ENCODE peak calls at places on chromosome 9, in four cellular contexts. P is Karpas-422, R is SJSA1, V is tibial artery. N is an unnamed sample. For H3K4me1 and H3K27me3, the result is how much of the 10 kb centered on the place peaks cover.

GRCh38 chr9:121269030-121269887 is 1.3 kb downstream of the GSN start:
- DNase-seq in P (no peak), R (peak), V (peak), N (no peak)

GRCh38 chr9:137753192-137753765 is 124.3 kb upstream of the CACNA1B start:
- DNase-seq in P (no peak), R (no peak), V (no peak), N (no peak)

GRCh38 chr9:130143974-130144373 is 28.2 kb upstream of the NCS1 start:
- DNase-seq in P (no peak), R (peak), V (no peak), N (peak)

GRCh38 chr9:88462191-88462590 is 72.8 kb upstream of the NXNL2 start:
- DNase-seq in P (no peak), R (no peak), V (no peak), N (no peak)

GRCh38 chr9:22427226-22427880 is 19.3 kb upstream of the DMRTA1 start:
- DNase-seq in P (no peak), R (no peak), V (no peak), N (no peak)

GRCh38 chr9:116144038-116144437 is 9.6 kb upstream of the PAPPA start:
- DNase-seq in P (no peak), R (peak), V (no peak), N (no peak)

GRCh38 chr9:16515207-16515606 is 355.3 kb downstream of the BNC2 start:
- DNase-seq in P (no peak), R (no peak), V (no peak), N (no peak)

GRCh38 chr9:129242971-129243561 is 65.0 kb upstream of the IER5L start:
- DNase-seq in P (no peak), R (no peak), V (peak), N (peak)

GRCh38 chr9:18861599-18862546 is 171.1 kb downstream of the SAXO1 start:
- DNase-seq in P (no peak), R (no peak), V (peak), N (peak)

GRCh38 chr9:129720181-129720864 is 32.5 kb downstream of the PTGES start:
- DNase-seq in P (no peak), R (no peak), V (no peak), N (no peak)

GRCh38 chr9:106143781-106144180 is 449.4 kb downstream of the TMEM38B start:
- DNase-seq in P (no peak), R (no peak), V (no peak), N (no peak)

GRCh38 chr9:12980482-12980881 is 205.7 kb downstream of the LURAP1L start:
- DNase-seq in P (no peak), R (no peak), V (no peak), N (no peak)

GRCh38 chr9:118230319-118230718 is 526.1 kb downstream of the TLR4 start:
- DNase-seq in P (no peak), R (no peak), V (no peak), N (no peak)

GRCh38 chr9:93091056-93091452 is 5.0 kb upstream of the CARD19 start:
- DNase-seq in P (no peak), R (no peak), V (no peak), N (no peak)

DNA sequence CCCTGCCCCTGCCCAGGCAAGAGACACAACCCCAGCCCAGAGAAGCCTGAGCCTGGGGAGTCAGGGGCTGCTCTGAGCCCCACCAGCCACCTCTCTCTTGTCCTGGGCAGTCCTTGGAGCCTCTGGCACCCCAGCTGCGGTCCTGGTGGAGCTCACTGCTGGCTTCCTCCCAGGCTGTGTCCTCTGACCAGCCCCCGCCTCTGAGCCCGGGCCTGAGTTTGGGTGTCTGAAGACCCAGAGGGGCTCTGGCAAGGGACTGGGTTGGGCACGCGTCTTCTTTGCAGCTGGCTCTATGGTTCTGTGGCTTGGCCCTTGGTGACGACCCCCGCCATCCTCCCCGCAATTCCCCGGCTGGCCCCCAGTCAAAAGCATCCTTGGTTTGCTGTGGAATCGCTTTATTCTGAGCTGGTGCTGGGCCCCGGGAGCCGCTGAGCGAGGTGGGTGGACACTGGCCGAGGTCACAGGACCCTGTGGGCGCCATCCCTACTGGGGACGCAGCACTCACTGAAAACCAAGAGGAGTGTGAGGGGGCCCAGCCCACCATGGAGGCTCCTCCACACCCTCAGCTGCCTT is 985 bp upstream of the LCN10 start:
- DNase-seq in P (no peak), R (no peak), V (no peak), N (no peak)
- H3K4me1 ChIP-seq in P (under half), R (under half), V (under half), N (under half)

GRCh38 chr9:71331603-71332002 is 210.2 kb upstream of the TRPM3 start:
- DNase-seq in P (no peak), R (no peak), V (no peak), N (no peak)
- H3K27me3 ChIP-seq in P (under half), R (under half), V (under half), N (under half)

GRCh38 chr9:124282442-124283231 is 24.9 kb downstream of the NEK6 start:
- DNase-seq in P (no peak), R (peak), V (peak), N (peak)
- H3K4me1 ChIP-seq in P (half or more), R (half or more), V (under half), N (half or more)

GRCh38 chr9:21383627-21384026 is 1.6 kb downstream of the IFNA2 start:
- DNase-seq in P (no peak), R (no peak), V (no peak), N (no peak)
- H3K27me3 ChIP-seq in P (under half), R (under half), V (under half), N (half or more)

GRCh38 chr9:113538131-113538530 is 74.6 kb downstream of the RGS3 start:
- DNase-seq in P (no peak), R (no peak), V (peak), N (no peak)

GRCh38 chr9:113537227-113537810 is 73.8 kb downstream of the RGS3 start:
- DNase-seq in P (no peak), R (no peak), V (peak), N (no peak)

GRCh38 chr9:113536483-113537226 is 73.1 kb downstream of the RGS3 start:
- DNase-seq in P (no peak), R (no peak), V (peak), N (peak)

GRCh38 chr9:113535756-113536155 is 72.2 kb downstream of the RGS3 start:
- DNase-seq in P (no peak), R (no peak), V (peak), N (no peak)

GRCh38 chr9:113536166-113536482 is 72.6 kb downstream of the RGS3 start:
- DNase-seq in P (no peak), R (no peak), V (no peak), N (no peak)
- H3K4me1 ChIP-seq in P (under half), R (under half), V (under half), N (half or more)

GRCh38 chr9:131273791-131274673 is 2.3 kb downstream of the FAM78A start:
- DNase-seq in P (peak), R (no peak), V (no peak), N (no peak)
- H3K27me3 ChIP-seq in P (under half), R (under half), V (under half), N (under half)

GRCh38 chr9:126417684-126418083 is 91.1 kb downstream of the MVB12B start:
- DNase-seq in P (no peak), R (no peak), V (no peak), N (no peak)
- H3K4me1 ChIP-seq in P (under half), R (under half), V (under half), N (under half)

DNA sequence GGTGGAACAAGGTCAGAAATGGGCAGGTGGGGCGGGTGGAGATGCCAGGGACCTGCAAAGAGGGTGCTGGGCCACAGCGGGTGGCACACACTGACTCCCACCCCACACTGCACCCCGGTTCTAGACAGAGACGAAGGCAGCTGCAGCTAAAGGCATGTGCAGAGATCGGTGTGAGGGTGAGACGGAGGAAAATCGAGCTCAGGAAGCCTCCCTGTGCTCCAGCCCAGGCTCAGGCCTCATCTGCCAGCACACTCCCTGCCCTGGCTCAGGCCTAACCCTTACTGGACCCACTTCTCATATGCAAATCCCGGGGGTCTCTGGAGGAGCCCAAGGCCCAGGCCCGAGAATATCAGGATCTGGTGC is 130.8 kb upstream of the PPP1R26 start:
- DNase-seq in P (no peak), R (no peak), V (no peak), N (no peak)
- H3K27me3 ChIP-seq in P (under half), R (under half), V (half or more), N (half or more)

DNA sequence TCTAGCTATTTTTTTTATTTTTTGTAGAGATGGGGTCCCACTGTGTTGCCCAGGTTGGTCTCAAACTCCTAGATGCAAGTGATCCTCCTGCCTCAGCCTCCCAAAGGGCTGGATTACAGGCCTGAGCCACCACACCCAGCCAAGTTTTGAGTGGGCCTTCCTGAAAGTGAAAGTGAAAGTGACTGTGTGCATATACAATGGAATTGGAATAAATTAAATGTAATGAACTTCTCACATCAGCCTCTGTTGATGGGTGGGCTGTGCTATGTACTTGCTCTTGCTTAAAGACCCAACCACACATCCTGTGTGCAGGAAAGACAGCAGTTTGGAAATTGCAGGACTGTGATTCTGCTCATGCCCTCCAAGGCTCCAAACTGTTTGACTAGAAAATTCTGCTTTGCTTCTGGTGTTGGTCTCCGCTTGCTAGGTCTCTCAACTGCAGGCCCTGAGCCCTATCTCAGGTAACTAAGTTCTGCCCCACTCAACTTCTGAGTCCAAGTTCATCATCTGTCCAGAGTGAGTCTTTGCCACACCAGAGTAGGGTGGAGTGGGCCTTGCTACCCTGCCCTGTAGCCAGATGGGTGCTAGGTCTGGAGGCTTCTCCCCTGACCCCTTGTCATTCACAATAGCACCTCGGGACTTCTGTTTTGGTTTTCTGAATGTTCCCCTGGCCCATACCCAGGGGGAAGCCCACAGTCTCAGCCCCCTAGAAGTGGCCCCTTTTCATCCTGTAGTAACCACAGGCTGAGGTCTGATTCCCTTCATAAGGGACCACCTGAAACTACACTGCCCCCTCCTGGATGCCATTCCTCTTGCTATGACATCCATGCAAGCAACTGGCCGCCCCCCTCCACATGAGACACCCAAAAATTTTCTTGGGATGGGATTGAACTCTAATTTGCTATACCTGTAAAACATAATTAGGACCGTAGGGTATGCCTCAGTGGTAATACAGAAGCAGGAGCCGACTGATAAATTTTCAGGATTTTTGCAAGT is 36.5 kb upstream of the RAD23B start:
- DNase-seq in P (peak), R (no peak), V (no peak), N (no peak)
- H3K4me1 ChIP-seq in P (under half), R (under half), V (under half), N (under half)